ENCODE peak calls at places on chromosomes 2 and 18, in four cellular contexts. B is H1, A is GM12878, T is HepG2. N is an unnamed sample.

GRCh38 chr2:109335586-109336266 is 206.7 kb downstream of the SH3RF3 start:
- DNase-seq in T (no peak), A (no peak), B (no peak), N (no peak)

GRCh38 chr2:32064021-32064678 is 794 bp downstream of the SPAST start:
- DNase-seq in T (no peak), A (no peak), B (no peak), N (no peak)

GRCh38 chr18:62716679-62717058 is 1.3 kb downstream of the PHLPP1 start:
- DNase-seq in T (no peak), A (no peak), B (no peak), N (no peak)

GRCh38 chr2:212640428-212640827 is 101.8 kb upstream of the ERBB4 start:
- DNase-seq in T (no peak), B (no peak), A (no peak), N (no peak)

GRCh38 chr2:223007531-223007930 is 44.5 kb upstream of the KCNE4 start:
- DNase-seq in T (no peak), B (no peak), A (no peak), N (no peak)

GRCh38 chr2:121898483-121898882 is 143.0 kb downstream of the TSN start:
- DNase-seq in B (no peak), T (no peak), A (no peak), N (no peak)

GRCh38 chr2:16201876-16202642 is 261.7 kb downstream of the MYCN start:
- DNase-seq in B (no peak), T (no peak), A (no peak), N (no peak)

GRCh38 chr2:19358242-19359020 is at the start of gene OSR1:
- DNase-seq in B (no peak), A (no peak), T (peak; percentile 53), N (peak; percentile 51)

GRCh38 chr2:218745559-218746469 is 35.2 kb downstream of the TTLL4 start:
- DNase-seq in T (peak; percentile 99), A (no peak), B (no peak), N (no peak)

GRCh38 chr2:183926433-183926832 is 671.9 kb upstream of the ZNF804A start:
- DNase-seq in B (no peak), T (no peak), A (no peak), N (no peak)

GRCh38 chr2:45771251-45771650 is 119.8 kb downstream of the PRKCE start:
- DNase-seq in B (no peak), T (no peak), A (no peak), N (no peak)

GRCh38 chr2:42060718-42061619 is 13.1 kb downstream of the PKDCC start:
- DNase-seq in T (no peak), A (no peak), B (no peak), N (no peak)

GRCh38 chr2:172735646-172736418 is at the start of gene RAPGEF4:
- DNase-seq in B (no peak), T (no peak), A (no peak), N (no peak)

GRCh38 chr18:47411159-47411558 is 159.7 kb upstream of the SKOR2 start:
- DNase-seq in B (no peak), A (no peak), T (no peak), N (no peak)

GRCh38 chr2:228840743-228841114 is 430.4 kb downstream of the PID1 start:
- DNase-seq in B (no peak), T (no peak), A (no peak), N (no peak)

GRCh38 chr2:98749053-98749450 is 18.1 kb upstream of the MGAT4A start:
- DNase-seq in A (no peak), B (no peak), T (no peak), N (no peak)

GRCh38 chr18:37318360-37319037 is 247.1 kb downstream of the CELF4 start:
- DNase-seq in B (no peak), T (no peak), A (no peak), N (no peak)

GRCh38 chr2:75573145-75573878 is 12.6 kb upstream of the EVA1A start:
- DNase-seq in T (no peak), B (no peak), A (no peak), N (no peak)

GRCh38 chr2:200406379-200406778 is 99.9 kb downstream of the SPATS2L start:
- DNase-seq in A (no peak), B (no peak), T (peak; percentile 38), N (no peak)

GRCh38 chr2:201383156-201383555 is 26.0 kb upstream of the FLACC1 start:
- DNase-seq in B (no peak), A (no peak), T (no peak), N (no peak)

GRCh38 chr2:230327418-230328154 is 593 bp downstream of the SP140L start:
- DNase-seq in A (no peak), T (no peak), B (no peak), N (no peak)

GRCh38 chr2:218406949-218407703 is 7.5 kb downstream of the CTDSP1 start:
- DNase-seq in T (no peak), A (peak; percentile 27), B (no peak), N (no peak)

GRCh38 chr18:3595282-3596273 is 145.6 kb downstream of the TGIF1 start:
- DNase-seq in A (peak; percentile 82), T (peak; percentile 92), B (no peak), N (no peak)

GRCh38 chr18:58345064-58345463 is 283.8 kb downstream of the ALPK2 start:
- DNase-seq in B (peak; percentile 36), T (no peak), A (no peak), N (peak; percentile 28)

GRCh38 chr2:58484629-58485028 is 243.5 kb upstream of the FANCL start:
- DNase-seq in A (no peak), T (no peak), B (no peak), N (no peak)

GRCh38 chr2:184006998-184007397 is 591.3 kb upstream of the ZNF804A start:
- DNase-seq in T (peak; percentile 65), A (no peak), B (no peak), N (no peak)

GRCh38 chr18:54033087-54033486 is 191.4 kb downstream of the MBD2 start:
- DNase-seq in A (no peak), B (no peak), T (no peak), N (no peak)

GRCh38 chr2:121530210-121530562 is 494 bp upstream of the RNU4ATAC start:
- DNase-seq in A (peak; percentile 52), T (peak; percentile 87), B (peak; percentile 47), N (peak; percentile 56)

GRCh38 chr2:8593239-8593638 is 88.6 kb upstream of the ID2 start:
- DNase-seq in B (no peak), T (no peak), A (no peak), N (no peak)

GRCh38 chr2:1727796-1728474 is 16.4 kb downstream of the PXDN start:
- DNase-seq in A (no peak), B (no peak), T (no peak), N (no peak)

GRCh38 chr2:212539145-212539880 is 711 bp upstream of the ERBB4 start:
- DNase-seq in T (no peak), B (peak; percentile 44), A (no peak), N (no peak)

GRCh38 chr2:38940746-38941145 is 51.1 kb downstream of the ARHGEF33 start:
- DNase-seq in B (no peak), A (no peak), T (no peak), N (no peak)

GRCh38 chr2:30662268-30663131 is 144.7 kb downstream of the CAPN13 start:
- DNase-seq in A (no peak), T (no peak), B (no peak), N (no peak)

GRCh38 chr2:64750001-64750816 is 96.5 kb upstream of the SERTAD2 start:
- DNase-seq in A (no peak), T (no peak), B (no peak), N (no peak)

GRCh38 chr2:31319391-31320175 is 85.6 kb downstream of the EHD3 start:
- DNase-seq in T (no peak), A (peak; percentile 32), B (no peak), N (no peak)

GRCh38 chr2:188235364-188235763 is 56.3 kb upstream of the GULP1 start:
- DNase-seq in T (no peak), B (no peak), A (peak; percentile 43), N (no peak)

GRCh38 chr18:44557626-44558151 is 123.0 kb upstream of the SETBP1 start:
- DNase-seq in B (no peak), A (no peak), T (no peak), N (no peak)

GRCh38 chr18:44548291-44549221 is 132.1 kb upstream of the SETBP1 start:
- DNase-seq in B (no peak), A (no peak), T (no peak), N (no peak)

GRCh38 chr18:44546954-44547353 is 133.7 kb upstream of the SETBP1 start:
- DNase-seq in B (no peak), T (no peak), A (no peak), N (no peak)

GRCh38 chr18:44556296-44556695 is 124.4 kb upstream of the SETBP1 start:
- DNase-seq in T (no peak), A (no peak), B (no peak), N (no peak)

DNA sequence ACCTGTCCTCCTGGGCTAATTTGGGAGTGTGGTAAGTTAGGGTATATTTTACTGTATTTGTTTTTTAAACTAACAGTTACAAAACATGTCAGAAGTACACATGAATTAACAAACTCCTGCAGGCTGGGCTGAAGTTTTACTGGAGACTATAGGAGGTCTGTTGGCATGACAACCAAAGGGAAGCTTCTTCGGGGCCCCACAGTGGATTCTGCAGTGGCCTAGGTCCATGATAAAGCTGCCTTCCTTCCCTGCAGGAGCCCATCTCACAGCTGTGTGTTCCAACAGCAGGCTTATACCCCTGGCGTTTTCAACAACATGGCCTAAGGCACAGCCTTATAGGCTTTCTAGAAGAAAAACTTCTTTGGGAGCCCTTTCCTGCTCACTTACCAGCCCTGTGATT is 128.0 kb upstream of the SETBP1 start:
- DNase-seq in A (no peak), T (no peak), B (no peak), N (peak; percentile 25)
- TF ChIP-seq SUZ12 in A (no peak), T (no peak), B (no peak), N (no peak)

GRCh38 chr2:23286765-23287155 is 98.2 kb upstream of the KLHL29 start:
- DNase-seq in B (no peak), A (no peak), T (no peak), N (no peak)
- H3K9ac ChIP-seq in B (no peak overlapping the region), A (no peak overlapping the region), T (no peak overlapping the region), N (no peak overlapping the region)

DNA sequence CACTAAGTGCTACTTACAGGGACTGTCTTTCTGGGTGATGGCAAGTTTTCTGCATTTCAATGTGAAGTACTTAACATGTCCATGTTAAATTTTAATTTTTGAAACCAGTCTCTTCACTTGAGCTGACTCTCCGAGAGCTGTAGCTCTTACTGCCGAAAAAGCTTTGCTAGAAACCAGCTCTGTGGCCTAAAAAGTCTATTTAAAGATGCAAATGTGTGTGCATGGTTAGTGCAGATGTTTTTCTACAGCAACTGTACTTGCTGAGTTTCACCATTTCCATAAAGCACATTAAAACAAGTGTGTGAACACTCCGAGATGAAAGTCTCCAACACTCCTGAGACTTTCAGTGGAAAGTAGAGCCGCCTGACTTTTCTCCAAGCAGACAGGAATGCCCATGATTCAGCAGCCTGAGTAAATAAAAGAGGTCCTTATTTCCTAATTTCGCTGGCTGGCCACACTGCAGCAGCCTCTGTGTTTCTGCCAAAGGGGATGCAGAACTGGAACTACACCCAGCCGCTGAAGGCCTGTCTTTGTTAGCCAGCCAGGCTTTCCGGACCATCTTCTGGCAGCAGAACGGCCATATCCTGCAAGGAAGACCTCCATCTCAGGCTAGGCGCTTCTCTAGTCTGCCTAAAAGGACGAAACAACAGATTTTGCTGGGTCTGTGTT is 121.2 kb downstream of the ZNF521 start:
- DNase-seq in B (no peak), A (no peak), T (no peak), N (no peak)
- TF ChIP-seq YY1 in B (no peak), A (no peak), T (no peak), N (no peak)

GRCh38 chr2:151042938-151043337 is 218.7 kb downstream of the RBM43 start:
- DNase-seq in T (no peak), B (no peak), A (no peak), N (no peak)

GRCh38 chr2:151040036-151040435 is 221.6 kb downstream of the RBM43 start:
- DNase-seq in B (no peak), A (no peak), T (no peak), N (no peak)

GRCh38 chr2:151043484-151043883 is 218.2 kb downstream of the RBM43 start:
- DNase-seq in T (no peak), A (no peak), B (no peak), N (no peak)
- TF ChIP-seq SUZ12 in T (no peak), A (no peak), B (no peak), N (no peak)

N was measured in NT2/D1.